ENCODE peak calls at places on chromosomes 11 and 22, in six cellular contexts. One of them, this sample, is unnamed.

GRCh38 chr11:75490221-75491181 is 35.2 kb downstream of the GDPD5 start:
- DNase-seq in Peyer's patch: no peak
- DNase-seq in prostate gland: no peak
- DNase-seq in sigmoid colon: no peak
- DNase-seq in transverse colon: no peak
- DNase-seq in A549: no peak
- DNase-seq in this sample: no peak

GRCh38 chr11:69699213-69699612 is 4.6 kb downstream of the FGF19 start:
- DNase-seq in sigmoid colon: peak
- DNase-seq in Peyer's patch: no peak
- DNase-seq in prostate gland: no peak
- DNase-seq in A549: no peak
- DNase-seq in transverse colon: no peak
- DNase-seq in this sample: no peak

GRCh38 chr11:96960926-96961325 is 571.1 kb downstream of the JRKL start:
- DNase-seq in prostate gland: no peak
- DNase-seq in transverse colon: no peak
- DNase-seq in A549: no peak
- DNase-seq in Peyer's patch: no peak
- DNase-seq in sigmoid colon: no peak
- DNase-seq in this sample: no peak

GRCh38 chr11:70542811-70543210 is 144.5 kb downstream of the CTTN start:
- DNase-seq in Peyer's patch: no peak
- DNase-seq in sigmoid colon: no peak
- DNase-seq in transverse colon: no peak
- DNase-seq in prostate gland: no peak
- DNase-seq in A549: no peak
- DNase-seq in this sample: no peak

GRCh38 chr11:35559949-35560348 is 34.5 kb upstream of the PAMR1 start:
- DNase-seq in sigmoid colon: no peak
- DNase-seq in A549: no peak
- DNase-seq in transverse colon: no peak
- DNase-seq in prostate gland: no peak
- DNase-seq in Peyer's patch: no peak
- DNase-seq in this sample: no peak

GRCh38 chr11:36091256-36091811 is 147.5 kb downstream of the LDLRAD3 start:
- DNase-seq in transverse colon: no peak
- DNase-seq in prostate gland: no peak
- DNase-seq in Peyer's patch: no peak
- DNase-seq in A549: no peak
- DNase-seq in sigmoid colon: no peak
- DNase-seq in this sample: no peak

GRCh38 chr11:96168623-96169022 is 174.4 kb downstream of the MAML2 start:
- DNase-seq in Peyer's patch: peak
- DNase-seq in prostate gland: peak
- DNase-seq in transverse colon: no peak
- DNase-seq in A549: peak
- DNase-seq in sigmoid colon: peak
- DNase-seq in this sample: no peak

GRCh38 chr11:57373146-57373545 is 7.8 kb downstream of the PRG3 start:
- DNase-seq in Peyer's patch: no peak
- DNase-seq in sigmoid colon: no peak
- DNase-seq in prostate gland: no peak
- DNase-seq in transverse colon: no peak
- DNase-seq in A549: no peak
- DNase-seq in this sample: no peak

GRCh38 chr11:42315267-42315666 is 855.8 kb upstream of the LRRC4C start:
- DNase-seq in Peyer's patch: no peak
- DNase-seq in sigmoid colon: no peak
- DNase-seq in A549: no peak
- DNase-seq in prostate gland: no peak
- DNase-seq in transverse colon: no peak
- DNase-seq in this sample: no peak

DNA sequence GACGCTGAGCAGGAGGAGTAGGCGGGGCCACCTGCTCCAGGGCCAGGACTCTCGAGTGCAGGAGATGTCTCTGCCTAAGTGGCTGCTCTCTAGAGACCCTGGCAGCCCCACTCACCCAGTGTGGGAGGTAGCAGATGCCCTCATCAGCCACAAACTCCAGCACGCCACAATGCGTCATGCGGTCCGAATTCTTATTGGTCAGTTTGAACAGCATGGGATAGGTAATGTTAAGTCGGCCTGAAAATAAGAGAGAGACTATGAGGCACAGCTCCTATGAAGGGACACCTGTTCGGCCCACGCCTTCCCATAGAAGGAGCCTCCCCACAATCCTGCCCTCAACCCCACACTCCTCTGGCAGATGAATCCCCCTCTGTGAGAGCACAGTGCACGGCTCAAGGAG is 7.4 kb downstream of the UFD1 start:
- DNase-seq in sigmoid colon: no peak
- DNase-seq in Peyer's patch: no peak
- DNase-seq in A549: no peak
- DNase-seq in transverse colon: no peak
- DNase-seq in prostate gland: no peak
- DNase-seq in this sample: no peak
- TF ChIP-seq POLR2A in sigmoid colon: no peak
- TF ChIP-seq POLR2A in Peyer's patch: no peak
- TF ChIP-seq POLR2A in A549: no peak
- TF ChIP-seq POLR2A in transverse colon: no peak
- TF ChIP-seq POLR2A in prostate gland: no peak
- TF ChIP-seq POLR2A in this sample: no peak

DNA sequence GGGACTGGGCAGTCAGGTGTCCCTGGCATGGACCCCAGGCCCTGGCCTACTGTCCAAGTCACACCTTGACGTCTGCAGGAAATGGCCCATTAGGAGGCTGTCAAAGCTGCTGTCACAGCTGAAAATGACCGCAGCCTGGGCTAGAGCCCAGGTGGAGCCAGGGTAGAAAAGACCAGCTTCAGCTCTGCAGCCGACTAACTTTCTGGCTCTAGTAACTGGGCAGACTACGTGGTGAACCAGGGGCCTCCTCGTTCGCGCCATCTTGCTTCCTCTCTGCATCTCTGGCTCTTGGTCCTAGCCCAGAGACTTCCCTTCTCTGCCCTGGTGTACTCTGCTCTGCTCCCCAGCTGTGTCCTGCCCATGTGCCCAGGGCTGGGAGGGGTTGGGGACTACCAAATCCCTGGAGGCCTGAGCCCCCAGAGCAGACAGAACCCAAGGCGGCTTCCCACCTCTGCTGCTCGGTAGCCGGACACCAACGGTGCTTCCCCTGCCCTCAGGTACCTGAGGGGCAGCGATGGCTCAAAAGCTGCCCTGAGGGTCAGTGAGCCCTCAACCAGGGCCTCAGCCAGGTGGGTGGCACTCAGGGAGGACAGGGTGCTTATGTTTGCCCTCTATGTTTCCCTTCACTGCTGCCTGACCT is 19.7 kb downstream of the SART1 start:
- DNase-seq in A549: no peak
- DNase-seq in Peyer's patch: no peak
- DNase-seq in sigmoid colon: peak
- DNase-seq in transverse colon: no peak
- DNase-seq in prostate gland: no peak
- DNase-seq in this sample: no peak
- TF ChIP-seq POLR2A in A549: no peak
- TF ChIP-seq POLR2A in Peyer's patch: no peak
- TF ChIP-seq POLR2A in sigmoid colon: no peak
- TF ChIP-seq POLR2A in transverse colon: no peak
- TF ChIP-seq POLR2A in prostate gland: no peak
- TF ChIP-seq POLR2A in this sample: no peak

GRCh38 chr22:20952544-20953341 is 14.3 kb upstream of the AIFM3 start:
- DNase-seq in Peyer's patch: peak
- DNase-seq in A549: no peak
- DNase-seq in sigmoid colon: no peak
- DNase-seq in prostate gland: peak
- DNase-seq in transverse colon: peak
- DNase-seq in this sample: no peak
- TF ChIP-seq POLR2A in Peyer's patch: no peak
- TF ChIP-seq POLR2A in A549: no peak
- TF ChIP-seq POLR2A in sigmoid colon: no peak
- TF ChIP-seq POLR2A in prostate gland: no peak
- TF ChIP-seq POLR2A in transverse colon: peak
- TF ChIP-seq POLR2A in this sample: no peak

GRCh38 chr22:22408269-22408668 is 100.3 kb downstream of the ZNF280B start:
- DNase-seq in transverse colon: no peak
- DNase-seq in prostate gland: no peak
- DNase-seq in sigmoid colon: no peak
- DNase-seq in A549: no peak
- DNase-seq in Peyer's patch: no peak
- DNase-seq in this sample: peak
- TF ChIP-seq POLR2A in transverse colon: no peak
- TF ChIP-seq POLR2A in prostate gland: no peak
- TF ChIP-seq POLR2A in sigmoid colon: no peak
- TF ChIP-seq POLR2A in A549: no peak
- TF ChIP-seq POLR2A in Peyer's patch: no peak
- TF ChIP-seq POLR2A in this sample: no peak

DNA sequence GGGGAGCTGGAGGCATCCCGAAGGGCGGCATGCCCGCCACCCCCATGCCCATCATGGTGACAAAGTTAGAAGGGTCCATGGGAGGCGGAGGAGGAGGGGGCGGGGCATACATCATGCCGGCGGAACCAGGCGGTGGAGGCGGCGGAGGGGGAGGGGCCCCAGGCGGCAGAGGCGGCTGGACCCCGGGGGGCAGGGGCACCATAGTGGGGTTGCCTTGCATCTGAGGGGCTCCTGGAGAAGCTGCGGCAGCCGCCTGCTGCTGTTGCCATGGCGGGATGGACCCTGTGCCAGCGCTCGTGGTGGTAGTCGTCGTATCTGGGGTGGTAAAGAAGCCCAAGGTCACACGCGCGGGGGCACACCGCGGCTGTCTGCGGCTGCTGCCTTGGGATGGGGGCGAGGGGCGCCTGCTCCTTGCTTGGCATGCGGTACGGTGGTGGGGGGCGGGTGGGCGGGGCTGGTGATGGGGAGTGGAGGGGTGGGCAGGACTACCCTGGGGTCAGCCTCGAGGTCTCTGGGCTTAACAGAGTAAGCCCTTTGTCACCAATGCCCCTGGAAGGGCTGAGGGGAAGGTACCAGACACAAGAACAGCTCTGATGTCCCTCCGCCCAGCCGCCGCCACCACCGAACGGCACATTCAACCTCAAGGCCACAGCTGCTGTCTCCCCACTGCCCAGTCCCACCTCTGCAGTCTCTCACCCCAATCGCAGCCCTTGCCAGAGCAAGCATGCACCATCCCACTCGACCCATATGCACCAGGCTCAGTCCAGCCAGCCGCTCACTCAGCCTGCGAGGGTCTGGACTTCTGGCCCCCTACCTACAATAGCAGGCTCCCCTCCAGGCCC is 6.3 kb upstream of the PYGM start:
- DNase-seq in transverse colon: no peak
- DNase-seq in sigmoid colon: peak
- DNase-seq in Peyer's patch: peak
- DNase-seq in A549: no peak
- DNase-seq in prostate gland: no peak
- DNase-seq in this sample: peak
- TF ChIP-seq POLR2A in transverse colon: no peak
- TF ChIP-seq POLR2A in sigmoid colon: no peak
- TF ChIP-seq POLR2A in Peyer's patch: no peak
- TF ChIP-seq POLR2A in A549: no peak
- TF ChIP-seq POLR2A in prostate gland: no peak
- TF ChIP-seq POLR2A in this sample: no peak

This sample was measured in lower leg skin.